ENCODE peak calls at places on chromosomes 2 and 18, in four cellular contexts. One of them, this sample, is unnamed. For H3K4me1, the result is how much of the 10 kb centered on the place peaks cover.

GRCh38 chr2:138964413-138964812 is 184.2 kb upstream of the NXPH2 start:
- DNase-seq in esophagus squamous epithelium: no peak
- DNase-seq in fibroblast of lung: no peak
- DNase-seq in CD8-positive, alpha-beta memory T cell: no peak
- DNase-seq in this sample: no peak

GRCh38 chr2:238425979-238426567 is 654 bp upstream of the ASB1 start:
- DNase-seq in esophagus squamous epithelium: no peak
- DNase-seq in fibroblast of lung: peak
- DNase-seq in CD8-positive, alpha-beta memory T cell: no peak
- DNase-seq in this sample: no peak

GRCh38 chr2:238506669-238507068 is 79.9 kb downstream of the ASB1 start:
- DNase-seq in esophagus squamous epithelium: no peak
- DNase-seq in fibroblast of lung: no peak
- DNase-seq in CD8-positive, alpha-beta memory T cell: no peak
- DNase-seq in this sample: no peak

GRCh38 chr2:175837046-175837445 is 165.0 kb downstream of the LNPK start:
- DNase-seq in esophagus squamous epithelium: no peak
- DNase-seq in fibroblast of lung: peak
- DNase-seq in CD8-positive, alpha-beta memory T cell: no peak
- DNase-seq in this sample: no peak

GRCh38 chr2:218671654-218672566 is at the start of the genes RNF25 and STK36:
- DNase-seq in esophagus squamous epithelium: peak
- DNase-seq in fibroblast of lung: peak
- DNase-seq in CD8-positive, alpha-beta memory T cell: peak
- DNase-seq in this sample: peak

GRCh38 chr2:232537079-232537478 is 2.4 kb upstream of the CHRNG start:
- DNase-seq in esophagus squamous epithelium: no peak
- DNase-seq in fibroblast of lung: no peak
- DNase-seq in CD8-positive, alpha-beta memory T cell: no peak
- DNase-seq in this sample: no peak

GRCh38 chr2:150888337-150888736 is 373.3 kb downstream of the RBM43 start:
- DNase-seq in esophagus squamous epithelium: no peak
- DNase-seq in fibroblast of lung: no peak
- DNase-seq in CD8-positive, alpha-beta memory T cell: no peak
- DNase-seq in this sample: no peak

GRCh38 chr2:241099246-241099645 is 2.8 kb downstream of the MTERF4 start:
- DNase-seq in esophagus squamous epithelium: no peak
- DNase-seq in fibroblast of lung: no peak
- DNase-seq in CD8-positive, alpha-beta memory T cell: no peak
- DNase-seq in this sample: no peak

GRCh38 chr2:53787911-53788289 is 1.1 kb downstream of the ERLEC1 start:
- DNase-seq in esophagus squamous epithelium: no peak
- DNase-seq in fibroblast of lung: no peak
- DNase-seq in CD8-positive, alpha-beta memory T cell: no peak
- DNase-seq in this sample: no peak

GRCh38 chr2:241553512-241553830 is 5.1 kb upstream of the BOK start:
- DNase-seq in esophagus squamous epithelium: no peak
- DNase-seq in fibroblast of lung: no peak
- DNase-seq in CD8-positive, alpha-beta memory T cell: no peak
- DNase-seq in this sample: no peak

GRCh38 chr2:128967666-128968065 is 649.0 kb upstream of the HS6ST1 start:
- DNase-seq in esophagus squamous epithelium: no peak
- DNase-seq in fibroblast of lung: no peak
- DNase-seq in CD8-positive, alpha-beta memory T cell: no peak
- DNase-seq in this sample: no peak

GRCh38 chr2:147554708-147555107 is 290.1 kb upstream of the ACVR2A start:
- DNase-seq in esophagus squamous epithelium: no peak
- DNase-seq in fibroblast of lung: no peak
- DNase-seq in CD8-positive, alpha-beta memory T cell: no peak
- DNase-seq in this sample: no peak

GRCh38 chr2:172931923-172932520 is 143.6 kb upstream of the MAP3K20 start:
- DNase-seq in esophagus squamous epithelium: no peak
- DNase-seq in fibroblast of lung: peak
- DNase-seq in CD8-positive, alpha-beta memory T cell: peak
- DNase-seq in this sample: peak

GRCh38 chr2:189709761-189710160 is 35.3 kb downstream of the ANKAR start:
- DNase-seq in esophagus squamous epithelium: no peak
- DNase-seq in fibroblast of lung: no peak
- DNase-seq in CD8-positive, alpha-beta memory T cell: no peak
- DNase-seq in this sample: no peak

GRCh38 chr2:235666240-235666781 is 172.5 kb downstream of the AGAP1 start:
- DNase-seq in esophagus squamous epithelium: no peak
- DNase-seq in fibroblast of lung: peak
- DNase-seq in CD8-positive, alpha-beta memory T cell: no peak
- DNase-seq in this sample: no peak

GRCh38 chr18:3593381-3593903 is 143.5 kb downstream of the TGIF1 start:
- DNase-seq in esophagus squamous epithelium: no peak
- DNase-seq in fibroblast of lung: peak
- DNase-seq in CD8-positive, alpha-beta memory T cell: no peak
- DNase-seq in this sample: no peak

GRCh38 chr18:3554091-3554601 is 104.2 kb downstream of the TGIF1 start:
- DNase-seq in esophagus squamous epithelium: no peak
- DNase-seq in fibroblast of lung: no peak
- DNase-seq in CD8-positive, alpha-beta memory T cell: no peak
- DNase-seq in this sample: no peak

DNA sequence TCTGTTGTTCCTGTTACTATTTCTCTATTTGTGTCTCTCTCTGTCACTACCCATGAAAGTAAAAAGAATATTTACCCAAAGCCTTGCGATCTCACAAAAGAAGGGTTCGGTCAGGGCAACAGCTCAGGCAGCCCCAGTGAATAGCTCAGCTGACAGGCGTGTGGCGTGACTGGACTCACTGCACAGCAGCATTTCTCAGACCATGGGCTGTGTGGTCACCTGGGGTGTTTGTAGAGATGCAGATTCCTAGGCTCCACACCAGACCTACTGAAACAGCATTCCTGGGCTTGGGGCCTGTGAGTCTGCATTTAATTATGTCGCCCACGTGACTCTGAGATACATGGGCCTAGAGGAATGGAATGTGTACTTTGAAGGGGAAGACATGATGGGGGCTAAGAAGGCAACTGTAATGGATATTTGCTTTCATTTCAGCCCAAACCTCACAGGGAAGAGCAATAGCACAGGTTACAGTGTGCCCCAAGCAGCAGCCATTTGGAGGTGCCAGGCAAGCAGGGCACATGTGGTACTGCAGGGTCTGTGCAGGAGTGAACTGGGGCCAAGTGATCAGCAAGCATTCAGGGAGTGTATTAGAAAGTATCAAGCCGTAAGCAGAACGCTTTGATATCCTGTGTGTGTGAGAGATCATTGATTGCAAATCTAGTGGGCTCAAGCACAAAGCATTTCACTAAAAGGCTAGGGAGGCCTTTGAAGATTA is 90.4 kb upstream of the RBMS1 start:
- DNase-seq in esophagus squamous epithelium: no peak
- DNase-seq in fibroblast of lung: no peak
- DNase-seq in CD8-positive, alpha-beta memory T cell: no peak
- DNase-seq in this sample: no peak
- H3K27ac ChIP-seq in esophagus squamous epithelium: no peak
- H3K27ac ChIP-seq in fibroblast of lung: no peak
- H3K27ac ChIP-seq in CD8-positive, alpha-beta memory T cell: no peak
- H3K27ac ChIP-seq in this sample: no peak

GRCh38 chr2:64989982-64990614 is 899 bp downstream of the SLC1A4 start:
- DNase-seq in esophagus squamous epithelium: no peak
- DNase-seq in fibroblast of lung: no peak
- DNase-seq in CD8-positive, alpha-beta memory T cell: no peak
- DNase-seq in this sample: no peak
- H3K4me1 ChIP-seq in esophagus squamous epithelium: half or more
- H3K4me1 ChIP-seq in fibroblast of lung: under half
- H3K4me1 ChIP-seq in CD8-positive, alpha-beta memory T cell: under half
- H3K4me1 ChIP-seq in this sample: under half

GRCh38 chr18:32424696-32425095 is 46.0 kb downstream of the GAREM1 start:
- DNase-seq in esophagus squamous epithelium: no peak
- DNase-seq in fibroblast of lung: peak
- DNase-seq in CD8-positive, alpha-beta memory T cell: no peak
- DNase-seq in this sample: no peak

GRCh38 chr18:32420084-32420483 is 50.6 kb downstream of the GAREM1 start:
- DNase-seq in esophagus squamous epithelium: no peak
- DNase-seq in fibroblast of lung: no peak
- DNase-seq in CD8-positive, alpha-beta memory T cell: no peak
- DNase-seq in this sample: no peak

GRCh38 chr18:32422978-32423740 is 47.5 kb downstream of the GAREM1 start:
- DNase-seq in esophagus squamous epithelium: no peak
- DNase-seq in fibroblast of lung: no peak
- DNase-seq in CD8-positive, alpha-beta memory T cell: no peak
- DNase-seq in this sample: no peak

GRCh38 chr18:32425466-32425865 is 45.2 kb downstream of the GAREM1 start:
- DNase-seq in esophagus squamous epithelium: no peak
- DNase-seq in fibroblast of lung: peak
- DNase-seq in CD8-positive, alpha-beta memory T cell: no peak
- DNase-seq in this sample: no peak

DNA sequence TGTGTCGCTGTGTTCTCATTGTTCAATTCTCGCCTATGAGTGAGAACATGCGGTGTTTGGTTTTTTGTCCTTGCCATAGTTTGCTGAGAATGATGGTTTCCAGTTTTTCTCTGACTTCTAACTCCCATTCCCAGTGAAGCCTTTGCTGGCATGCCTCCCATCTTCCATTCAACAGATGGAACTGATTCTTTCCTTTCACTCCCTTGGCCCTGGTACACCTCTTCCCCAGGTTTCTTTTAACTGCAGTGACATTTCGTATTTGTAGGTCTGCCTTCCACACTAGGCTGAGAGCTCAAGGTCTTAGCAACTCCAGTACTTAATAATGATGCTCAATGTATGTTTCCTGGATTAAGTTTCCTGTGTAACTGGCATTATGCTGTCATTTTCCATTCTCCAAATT is 48.5 kb downstream of the GAREM1 start:
- DNase-seq in esophagus squamous epithelium: no peak
- DNase-seq in fibroblast of lung: no peak
- DNase-seq in CD8-positive, alpha-beta memory T cell: no peak
- DNase-seq in this sample: no peak
- H3K27ac ChIP-seq in esophagus squamous epithelium: no peak
- H3K27ac ChIP-seq in fibroblast of lung: no peak
- H3K27ac ChIP-seq in CD8-positive, alpha-beta memory T cell: no peak
- H3K27ac ChIP-seq in this sample: no peak

GRCh38 chr2:112516801-112517200 is 25.5 kb upstream of the POLR1B start:
- DNase-seq in esophagus squamous epithelium: no peak
- DNase-seq in fibroblast of lung: no peak
- DNase-seq in CD8-positive, alpha-beta memory T cell: no peak
- DNase-seq in this sample: no peak

GRCh38 chr2:112523291-112523777 is 18.9 kb upstream of the POLR1B start:
- DNase-seq in esophagus squamous epithelium: no peak
- DNase-seq in fibroblast of lung: no peak
- DNase-seq in CD8-positive, alpha-beta memory T cell: no peak
- DNase-seq in this sample: no peak

GRCh38 chr2:112519506-112519905 is 22.8 kb upstream of the POLR1B start:
- DNase-seq in esophagus squamous epithelium: no peak
- DNase-seq in fibroblast of lung: no peak
- DNase-seq in CD8-positive, alpha-beta memory T cell: no peak
- DNase-seq in this sample: no peak

GRCh38 chr2:112520234-112520783 is 22.0 kb upstream of the POLR1B start:
- DNase-seq in esophagus squamous epithelium: no peak
- DNase-seq in fibroblast of lung: no peak
- DNase-seq in CD8-positive, alpha-beta memory T cell: no peak
- DNase-seq in this sample: no peak
- H3K4me1 ChIP-seq in esophagus squamous epithelium: under half
- H3K4me1 ChIP-seq in fibroblast of lung: under half
- H3K4me1 ChIP-seq in CD8-positive, alpha-beta memory T cell: under half
- H3K4me1 ChIP-seq in this sample: under half